ENCODE peak calls at places on chromosome 9, in four cellular contexts. S is brain microvascular endothelial cell, O is endodermal cell, P is tibial nerve. W is an unnamed sample.

GRCh38 chr9:9102295-9102694 is 1302.7 kb upstream of the DMAC1 start:
- DNase-seq in O (peak), P (no peak), S (no peak), W (no peak)

GRCh38 chr9:134205636-134206316 is 41.4 kb upstream of the RNU6ATAC start:
- DNase-seq in P (peak), O (no peak), S (no peak), W (no peak)

GRCh38 chr9:26243298-26243697 is 565.1 kb upstream of the TUSC1 start:
- DNase-seq in P (no peak), O (no peak), S (no peak), W (no peak)

GRCh38 chr9:34559616-34560546 is 29.6 kb downstream of the CNTFR start:
- DNase-seq in S (peak), O (no peak), P (peak), W (no peak)

GRCh38 chr9:129895376-129896268 is 60.4 kb downstream of the USP20 start:
- DNase-seq in S (no peak), O (no peak), P (no peak), W (no peak)

GRCh38 chr9:86827893-86828292 is 119.4 kb downstream of the GAS1 start:
- DNase-seq in O (no peak), S (no peak), P (no peak), W (no peak)

GRCh38 chr9:106892632-106893031 is 29.7 kb downstream of the ZNF462 start:
- DNase-seq in P (peak), S (peak), O (peak), W (no peak)

GRCh38 chr9:106846847-106847246 is 16.1 kb upstream of the ZNF462 start:
- DNase-seq in P (no peak), S (peak), O (no peak), W (no peak)

GRCh38 chr9:32502996-32503395 is 23.0 kb downstream of the RIGI start:
- DNase-seq in P (no peak), S (peak), O (peak), W (no peak)

GRCh38 chr9:89759563-89759962 is 154.8 kb downstream of the GADD45G start:
- DNase-seq in O (no peak), P (no peak), S (no peak), W (no peak)

GRCh38 chr9:81526587-81526986 is 162.8 kb downstream of the TLE1 start:
- DNase-seq in O (no peak), P (no peak), S (peak), W (no peak)

GRCh38 chr9:7979591-7979990 is 180.0 kb upstream of the DMAC1 start:
- DNase-seq in O (no peak), S (no peak), P (no peak), W (no peak)

GRCh38 chr9:82313697-82314096 is 325.1 kb downstream of the SPATA31D1 start:
- DNase-seq in S (no peak), P (no peak), O (no peak), W (no peak)

GRCh38 chr9:113274474-113275146 is 762 bp downstream of the CDC26 start:
- DNase-seq in O (no peak), P (peak), S (peak), W (no peak)

GRCh38 chr9:112074250-112075008 is 100.7 kb downstream of the SUSD1 start:
- DNase-seq in O (peak), S (peak), P (peak), W (no peak)

GRCh38 chr9:129826344-129826743 is 2.4 kb upstream of the TOR1A start:
- DNase-seq in P (no peak), S (no peak), O (no peak), W (no peak)

GRCh38 chr9:79057576-79057975 is 514.2 kb upstream of the TLE4 start:
- DNase-seq in S (no peak), O (no peak), P (no peak), W (no peak)

GRCh38 chr9:7510209-7510608 is 289.4 kb downstream of the DMAC1 start:
- DNase-seq in S (no peak), O (no peak), P (no peak), W (no peak)

GRCh38 chr9:17810728-17811634 is 232.1 kb downstream of the SH3GL2 start:
- DNase-seq in P (peak), S (peak), O (peak), W (no peak)

GRCh38 chr9:36847781-36848673 is 186.0 kb downstream of the PAX5 start:
- DNase-seq in O (no peak), P (no peak), S (no peak), W (no peak)

GRCh38 chr9:7844283-7844682 is 44.7 kb upstream of the DMAC1 start:
- DNase-seq in S (no peak), O (peak), P (no peak), W (no peak)

GRCh38 chr9:134606951-134607733 is 34.5 kb upstream of the COL5A1 start:
- DNase-seq in P (no peak), S (no peak), O (peak), W (no peak)

GRCh38 chr9:133735415-133735775 is 2.8 kb downstream of the SARDH start:
- DNase-seq in O (peak), S (no peak), P (no peak), W (no peak)

GRCh38 chr9:133868203-133868602 is 123.9 kb downstream of the VAV2 start:
- DNase-seq in P (no peak), S (no peak), O (no peak), W (no peak)

GRCh38 chr9:88746029-88746743 is 211.2 kb downstream of the NXNL2 start:
- DNase-seq in O (no peak), P (no peak), S (peak), W (no peak)

DNA sequence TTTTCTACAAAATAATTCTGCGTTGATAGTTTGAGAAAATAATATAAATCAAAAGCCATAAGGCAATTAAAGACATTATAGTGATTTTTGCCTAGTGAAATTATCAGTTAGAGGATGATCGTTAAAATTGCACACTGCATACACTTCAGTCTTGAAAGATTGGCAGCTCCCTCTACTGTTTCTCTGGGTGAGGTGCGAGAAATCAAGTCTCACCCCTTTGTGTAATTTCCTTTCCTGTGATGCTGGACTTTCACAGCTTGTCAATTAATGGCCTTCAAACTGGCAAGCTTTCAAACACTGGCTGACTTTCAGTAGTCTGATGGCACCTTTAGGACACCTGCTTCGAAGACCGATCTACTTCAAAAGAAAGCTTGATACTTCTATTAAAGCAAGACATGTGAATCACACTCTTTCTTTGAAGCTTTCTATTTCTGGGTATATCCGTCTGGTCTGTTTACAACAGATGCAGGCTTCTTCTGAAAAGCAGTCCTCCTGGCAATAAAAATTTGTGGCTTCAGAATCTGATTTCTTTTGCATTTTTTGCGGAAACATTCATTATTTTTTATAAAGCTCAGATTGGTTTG is 706.8 kb upstream of the PTPRD start:
- DNase-seq in O (peak), P (no peak), S (peak), W (no peak)
- TF ChIP-seq CTCF in O (peak), P (peak), S (peak), W (no peak)

GRCh38 chr9:96620155-96620514 is 492 bp upstream of the CDC14B start:
- DNase-seq in S (no peak), P (no peak), O (no peak), W (no peak)

GRCh38 chr9:96621619-96622018 is 2.0 kb upstream of the CDC14B start:
- DNase-seq in O (peak), P (no peak), S (no peak), W (no peak)

GRCh38 chr9:96619109-96619435 is 571 bp downstream of the CDC14B start:
- DNase-seq in O (peak), S (no peak), P (no peak), W (no peak)

GRCh38 chr9:96619491-96620154 is at the start of gene CDC14B:
- DNase-seq in S (peak), P (peak), O (peak), W (peak)

GRCh38 chr9:96620832-96621269 is 1.2 kb upstream of the CDC14B start:
- DNase-seq in O (peak), S (no peak), P (no peak), W (no peak)
- TF ChIP-seq CTCF in O (peak), S (peak), P (no peak), W (no peak)

DNA sequence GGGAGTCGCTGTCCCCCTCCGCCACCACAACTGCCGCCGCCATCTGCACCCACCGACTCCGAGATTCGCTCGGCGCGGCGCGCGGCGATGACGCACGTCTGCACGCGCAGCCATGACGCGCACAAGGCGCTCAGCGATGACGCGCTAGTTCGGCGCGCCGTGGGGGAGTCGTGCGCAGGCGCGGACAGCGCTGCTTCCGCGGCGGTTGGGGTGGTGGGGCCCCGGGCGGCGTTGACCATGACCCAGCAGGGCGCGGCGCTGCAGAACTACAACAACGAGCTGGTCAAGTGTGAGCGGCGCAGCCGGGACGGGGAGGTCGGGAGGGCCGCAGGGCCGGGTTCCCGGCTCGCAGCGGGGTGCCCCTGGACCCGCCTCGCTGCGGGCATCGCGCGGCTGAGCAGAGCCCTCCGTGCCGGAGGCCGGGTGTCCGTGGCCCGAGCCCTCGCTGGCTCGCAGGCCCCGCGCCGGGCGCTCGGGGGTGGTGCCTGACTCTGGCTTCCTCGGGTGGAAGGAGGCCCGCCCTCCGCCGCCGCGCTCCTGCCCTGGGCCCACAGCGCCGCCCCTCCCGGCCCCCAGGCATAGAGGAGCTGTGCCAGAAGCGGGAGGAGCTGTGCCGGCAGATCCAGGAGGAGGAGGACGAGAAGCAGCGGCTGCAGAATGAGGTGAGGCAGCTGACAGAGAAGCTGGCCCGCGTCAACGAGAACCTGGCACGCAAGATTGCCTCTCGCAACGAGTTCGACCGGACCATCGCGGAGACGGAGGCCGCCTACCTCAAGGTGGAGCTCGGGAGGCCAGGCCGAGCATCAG is at the start of the genes ANAPC2 and SSNA1:
- DNase-seq in O (peak), P (peak), S (peak), W (peak)
- TF ChIP-seq CTCF in O (peak), P (peak), S (peak), W (peak)

DNA sequence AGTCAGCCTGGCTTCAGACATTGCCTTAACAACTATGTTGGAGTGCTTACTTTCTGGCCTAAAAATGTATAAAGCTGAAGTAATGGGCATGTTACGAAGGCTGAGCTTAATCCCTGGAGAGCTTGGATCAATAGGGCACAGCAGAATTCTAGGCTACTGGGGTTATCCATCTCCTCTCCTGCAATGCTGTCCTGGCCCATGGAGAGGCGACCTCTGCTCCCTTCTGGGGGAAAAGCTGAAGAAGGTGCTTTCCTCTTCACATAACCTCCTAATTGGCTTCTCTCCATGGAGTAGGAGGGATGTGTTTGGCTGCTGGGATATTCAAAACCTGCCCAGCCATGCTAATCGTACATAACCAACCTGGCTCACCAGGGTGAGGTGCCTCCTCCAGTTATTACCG is 403.5 kb downstream of the DMRT2 start:
- DNase-seq in O (no peak), P (no peak), S (no peak), W (no peak)
- TF ChIP-seq CTCF in O (peak), P (no peak), S (no peak), W (no peak)

GRCh38 chr9:121197135-121197534 is 4.5 kb downstream of the RAB14 start:
- DNase-seq in S (no peak), P (no peak), O (no peak), W (no peak)
- TF ChIP-seq CTCF in S (no peak), P (no peak), O (peak), W (no peak)

GRCh38 chr9:84670106-84670800 is 724 bp downstream of the NTRK2 start:
- DNase-seq in P (no peak), O (peak), S (no peak), W (no peak)

GRCh38 chr9:84669008-84669292 is 579 bp upstream of the NTRK2 start:
- DNase-seq in P (no peak), O (no peak), S (no peak), W (no peak)

GRCh38 chr9:84669293-84670105 is at the start of gene NTRK2:
- DNase-seq in O (peak), P (peak), S (peak), W (no peak)

GRCh38 chr9:84668204-84669007 is 1.1 kb upstream of the NTRK2 start:
- DNase-seq in P (peak), O (peak), S (peak), W (no peak)

GRCh38 chr9:84667571-84668203 is 1.8 kb upstream of the NTRK2 start:
- DNase-seq in O (peak), P (peak), S (peak), W (no peak)
- TF ChIP-seq CTCF in O (peak), P (peak), S (peak), W (no peak)

GRCh38 chr9:126561582-126561981 is 52.1 kb upstream of the LMX1B start:
- DNase-seq in O (no peak), S (no peak), P (no peak), W (no peak)

GRCh38 chr9:126558051-126558665 is 55.6 kb upstream of the LMX1B start:
- DNase-seq in P (peak), S (peak), O (peak), W (peak)

GRCh38 chr9:126559296-126559695 is 54.4 kb upstream of the LMX1B start:
- DNase-seq in O (no peak), S (no peak), P (no peak), W (no peak)

GRCh38 chr9:126554292-126554691 is 59.4 kb upstream of the LMX1B start:
- DNase-seq in O (no peak), S (no peak), P (no peak), W (no peak)

DNA sequence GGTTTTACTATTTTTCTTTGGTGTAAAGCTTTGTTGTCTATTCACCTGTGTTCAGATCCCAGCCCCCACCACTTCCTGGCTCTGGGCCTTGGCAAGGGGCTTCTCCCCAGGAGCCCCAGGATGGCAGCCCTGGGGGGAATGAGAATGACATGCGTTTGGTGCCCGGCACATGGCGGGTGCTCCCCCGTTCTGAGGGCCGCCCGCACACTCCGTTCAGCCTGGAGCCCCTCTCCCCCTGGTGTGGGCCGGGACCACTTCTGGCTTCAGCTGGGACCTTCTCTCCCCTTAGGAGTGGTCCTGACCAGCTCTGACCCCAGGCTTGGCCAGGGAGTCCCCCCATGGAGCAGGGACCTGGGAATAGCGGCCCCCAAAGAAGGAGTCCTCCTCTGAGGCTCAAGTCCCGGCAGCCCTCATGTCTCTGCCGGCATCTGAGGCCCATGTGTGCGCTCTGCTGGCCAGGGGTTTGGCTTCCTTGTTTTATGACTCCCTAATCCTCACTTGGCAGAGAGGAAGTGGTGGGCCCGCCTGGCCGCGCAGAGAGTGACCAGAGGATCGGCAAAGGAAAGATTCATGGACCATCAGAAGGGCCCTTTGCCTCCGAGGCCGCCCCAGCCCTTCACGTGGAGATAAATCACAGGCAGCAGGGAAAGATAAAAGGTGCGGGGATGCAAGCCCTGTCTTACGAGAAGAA is 57.0 kb upstream of the LMX1B start:
- DNase-seq in P (no peak), O (no peak), S (no peak), W (no peak)
- TF ChIP-seq CTCF in P (no peak), O (no peak), S (no peak), W (no peak)

DNA sequence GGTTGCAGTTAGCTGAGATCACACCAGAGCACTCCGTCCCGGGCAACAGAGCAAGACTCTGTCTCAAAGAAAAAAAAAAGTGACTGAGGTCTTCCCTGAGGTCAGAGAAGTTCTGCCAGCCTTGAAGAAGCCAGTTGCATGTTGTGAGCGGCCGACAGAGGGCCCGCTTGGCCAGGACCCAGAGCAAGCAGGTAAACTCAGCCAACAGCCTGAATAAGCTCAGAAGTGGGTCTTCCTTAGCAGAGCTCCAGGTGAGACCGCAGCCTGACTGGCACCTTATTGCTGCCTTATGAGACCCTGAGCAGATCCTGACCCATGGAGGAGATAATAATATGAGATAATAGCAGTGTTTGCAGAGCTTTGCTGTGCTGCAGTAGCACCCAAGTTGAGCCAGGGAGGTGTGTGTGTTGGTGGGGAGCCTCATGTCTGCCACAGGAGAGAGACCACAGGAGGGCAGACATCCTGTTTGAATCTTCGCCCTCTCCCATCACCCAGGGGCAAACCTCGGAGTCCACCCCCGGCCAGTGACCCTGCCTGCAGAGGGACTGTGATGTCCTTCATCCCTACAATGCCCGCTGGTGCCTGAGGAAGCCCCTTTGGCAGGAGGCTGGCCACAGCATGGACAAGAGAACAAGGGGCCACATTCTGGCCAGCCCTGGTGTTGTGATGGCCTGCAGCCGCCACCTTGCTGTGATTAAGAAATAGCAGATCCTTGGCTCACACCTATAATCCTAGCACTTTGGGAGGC is 10.8 kb upstream of the BARX1 start:
- DNase-seq in S (no peak), O (peak), P (no peak), W (no peak)
- TF ChIP-seq CTCF in S (peak), O (peak), P (no peak), W (no peak)

DNA sequence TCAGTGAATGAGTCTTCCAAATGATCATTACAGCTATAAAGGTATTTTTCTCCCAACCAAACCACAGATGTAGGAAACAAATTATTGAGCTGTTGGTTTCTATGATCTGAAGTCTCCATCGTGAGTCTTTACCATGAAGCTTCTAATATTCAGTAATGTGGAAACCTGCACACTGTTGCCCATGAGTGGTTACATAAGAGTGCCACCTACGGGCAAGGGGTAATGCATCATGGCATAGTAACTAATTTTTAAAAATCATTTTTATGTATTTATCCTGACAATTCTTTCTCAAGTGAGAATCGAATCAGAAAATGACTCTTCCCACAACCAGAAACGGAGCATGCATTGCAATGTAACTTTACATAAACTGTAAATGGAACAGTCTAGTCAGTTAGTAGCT is 282.5 kb upstream of the SMARCA2 start:
- DNase-seq in P (no peak), O (no peak), S (no peak), W (no peak)
- TF ChIP-seq CTCF in P (no peak), O (no peak), S (no peak), W (no peak)

W was measured in natural killer cell.